ENCODE peak calls at places on chromosomes 16 and 17, in five cellular contexts. U is endothelial cell, M is AG10803, X is body of pancreas, F is nephron progenitor cell. S is an unnamed sample.

GRCh38 chr17:9206160-9206988 is 185.1 kb downstream of the NTN1 start:
- DNase-seq in F (no peak), X (no peak), U (no peak), M (no peak), S (no peak)

GRCh38 chr16:88331989-88332920 is 50.5 kb upstream of the ZNF469 start:
- DNase-seq in M (peak), X (peak), U (no peak), F (no peak), S (peak)

GRCh38 chr16:48462146-48462740 is 77.0 kb upstream of the SIAH1 start:
- DNase-seq in F (no peak), X (no peak), M (no peak), U (no peak), S (no peak)

GRCh38 chr16:48918520-48919258 is 308.7 kb upstream of the N4BP1 start:
- DNase-seq in M (no peak), U (no peak), X (no peak), F (no peak), S (no peak)

GRCh38 chr16:69890114-69890890 is 60.8 kb upstream of the CLEC18A start:
- DNase-seq in X (peak), M (peak), F (peak), U (peak), S (no peak)

GRCh38 chr16:17469011-17469741 is 1.6 kb downstream of the XYLT1 start:
- DNase-seq in M (peak), X (no peak), F (no peak), U (no peak), S (no peak)

GRCh38 chr17:29562615-29563014 is 4.2 kb downstream of the ABHD15 start:
- DNase-seq in U (no peak), F (no peak), X (no peak), M (no peak), S (no peak)

GRCh38 chr17:74442670-74443515 is 11.0 kb downstream of the GPRC5C start:
- DNase-seq in F (peak), M (peak), U (no peak), X (peak), S (peak)

GRCh38 chr17:48024149-48025039 is 13.2 kb downstream of the COPZ2 start:
- DNase-seq in M (peak), U (no peak), F (peak), X (peak), S (peak)

GRCh38 chr17:48025040-48025903 is 12.3 kb downstream of the COPZ2 start:
- DNase-seq in M (peak), U (peak), X (peak), F (peak), S (peak)

GRCh38 chr17:48021964-48022363 is 15.6 kb downstream of the COPZ2 start:
- DNase-seq in U (no peak), X (no peak), M (no peak), F (no peak), S (no peak)

GRCh38 chr17:48022906-48023305 is 14.7 kb downstream of the COPZ2 start:
- DNase-seq in X (no peak), F (no peak), M (no peak), U (no peak), S (no peak)

DNA sequence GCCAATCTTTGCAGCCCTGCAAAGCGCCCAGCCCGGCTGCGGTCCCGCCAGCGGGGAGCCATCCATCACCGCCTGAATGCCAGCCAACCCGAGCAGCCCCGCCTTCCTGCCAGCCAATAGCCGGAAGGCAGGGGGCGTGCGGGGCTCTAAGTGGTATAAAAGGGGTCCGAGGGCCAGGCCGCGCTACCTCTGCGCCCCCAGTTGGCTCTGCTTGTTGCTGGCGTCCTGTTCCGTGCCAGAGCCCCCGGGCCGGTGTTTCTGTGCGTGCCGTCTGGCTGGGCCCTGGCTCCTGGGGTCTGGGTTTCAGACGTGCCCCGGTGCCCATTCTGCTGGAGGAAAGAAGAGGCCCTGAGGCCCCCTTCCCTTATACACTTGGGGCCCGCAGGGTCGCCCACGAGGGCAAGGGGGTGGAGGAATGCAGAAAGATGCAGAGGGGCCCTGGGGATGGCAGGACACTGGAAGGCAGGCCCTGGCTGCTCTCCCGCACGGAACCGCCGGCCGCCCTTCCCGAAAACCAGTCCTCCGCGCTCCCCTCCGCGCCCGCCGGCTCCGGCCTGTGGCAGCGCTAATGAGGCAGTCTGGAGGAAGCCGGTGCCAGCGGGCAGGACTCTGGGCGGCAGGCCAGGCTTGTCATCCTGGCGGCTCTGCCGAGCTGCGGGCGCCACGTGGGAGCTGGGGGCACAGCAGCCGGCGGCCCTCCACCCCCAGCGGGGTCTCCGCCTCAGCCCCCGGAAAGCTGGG is 14.0 kb downstream of the COPZ2 start:
- DNase-seq in X (peak), U (peak), M (peak), F (peak), S (peak)
- TF ChIP-seq CTCF in X (peak), U (no peak), M (no peak), F (no peak), S (peak)

GRCh38 chr16:2955779-2956565 is 8.1 kb upstream of the KREMEN2 start:
- DNase-seq in U (no peak), M (no peak), X (no peak), F (no peak), S (no peak)
- TF ChIP-seq CTCF in U (no peak), M (no peak), X (no peak), F (no peak), S (no peak)

GRCh38 chr16:73048292-73049050 is 543 bp upstream of the ZFHX3 start:
- DNase-seq in U (no peak), F (peak), X (peak), M (peak), S (no peak)
- TF ChIP-seq CTCF in U (no peak), F (no peak), X (peak), M (no peak), S (no peak)

DNA sequence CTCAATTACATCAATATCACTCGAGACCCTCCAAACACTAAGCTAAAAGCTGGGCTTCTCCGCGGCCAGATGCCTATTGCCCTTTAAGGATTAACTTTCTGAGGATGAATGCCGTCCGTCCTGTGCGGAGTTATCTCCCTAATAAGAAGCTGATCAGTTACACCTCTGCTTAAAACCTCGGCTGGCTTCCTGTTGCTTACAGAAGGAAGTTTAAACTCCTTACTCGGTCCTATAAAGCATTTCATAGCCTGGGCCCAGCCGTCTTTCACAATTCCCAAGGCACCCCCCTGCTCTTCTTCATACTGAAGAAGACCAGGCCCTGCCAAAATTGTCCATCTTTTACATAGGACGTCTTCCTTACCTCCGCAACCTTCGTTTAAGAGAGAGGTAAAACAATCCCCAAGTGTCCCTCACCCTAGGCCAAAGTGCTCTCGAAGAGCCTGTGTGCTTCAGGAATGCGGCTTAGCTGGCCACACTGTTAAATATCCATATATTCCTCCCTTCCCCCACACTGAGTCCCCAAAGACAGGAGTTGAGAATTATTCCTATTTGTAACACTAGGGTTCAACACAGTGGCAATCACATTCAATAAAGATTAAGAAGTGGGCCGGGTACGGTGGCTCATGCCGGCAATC is 112.6 kb upstream of the IRX5 start:
- DNase-seq in M (no peak), X (no peak), F (no peak), U (no peak), S (no peak)
- TF ChIP-seq CTCF in M (no peak), X (no peak), F (no peak), U (no peak), S (no peak)

GRCh38 chr17:48767263-48767774 is 38.8 kb upstream of the HOXB13 start:
- DNase-seq in X (no peak), F (no peak), M (no peak), U (no peak), S (no peak)
- TF ChIP-seq CTCF in X (no peak), F (no peak), M (no peak), U (no peak), S (peak)

DNA sequence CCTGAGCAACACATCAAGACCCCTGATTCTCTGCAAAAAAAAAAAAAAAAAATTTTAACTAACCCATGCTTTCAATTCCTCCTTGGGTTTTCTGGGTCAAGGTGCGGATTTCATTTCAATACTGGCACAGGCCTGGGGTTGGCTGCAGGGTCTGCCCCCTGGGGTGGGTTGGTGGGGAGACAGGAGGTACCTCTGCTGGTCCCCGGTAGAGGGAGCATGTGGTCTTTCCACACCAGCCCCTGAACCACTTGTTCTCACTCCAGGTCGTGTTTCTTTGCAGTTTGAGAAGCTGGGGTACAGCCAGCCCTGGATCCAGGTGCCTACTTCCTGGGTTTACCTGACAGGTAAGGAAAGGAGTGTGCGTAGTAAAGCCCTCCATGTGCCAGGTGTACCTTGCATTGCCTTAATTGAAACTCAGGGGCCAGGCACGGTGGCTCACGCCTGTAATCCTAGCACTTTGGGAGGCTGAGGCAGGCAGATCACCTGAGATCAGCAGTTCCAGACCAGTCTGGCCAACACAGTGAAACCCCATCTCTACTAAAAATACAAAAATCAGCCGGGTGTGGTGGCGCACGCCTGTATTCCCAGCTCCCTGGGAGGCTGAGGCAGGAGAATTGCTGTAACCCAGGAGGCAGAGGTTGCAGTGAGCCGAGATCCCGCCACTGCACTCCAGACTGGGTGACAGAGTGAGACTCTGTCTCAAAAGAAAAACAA is 21.8 kb downstream of the SDR42E2 start:
- DNase-seq in X (no peak), F (peak), U (no peak), M (no peak), S (no peak)
- TF ChIP-seq CTCF in X (no peak), F (peak), U (no peak), M (peak), S (no peak)

GRCh38 chr17:13031718-13032350 is 14.0 kb upstream of the ELAC2 start:
- DNase-seq in U (peak), X (peak), M (peak), F (peak), S (peak)
- TF ChIP-seq CTCF in U (peak), X (peak), M (peak), F (peak), S (peak)

GRCh38 chr16:30615358-30616076 is 5.3 kb upstream of the ZNF689 start:
- DNase-seq in F (peak), M (peak), X (peak), U (peak), S (peak)
- TF ChIP-seq CTCF in F (peak), M (peak), X (peak), U (peak), S (peak)

DNA sequence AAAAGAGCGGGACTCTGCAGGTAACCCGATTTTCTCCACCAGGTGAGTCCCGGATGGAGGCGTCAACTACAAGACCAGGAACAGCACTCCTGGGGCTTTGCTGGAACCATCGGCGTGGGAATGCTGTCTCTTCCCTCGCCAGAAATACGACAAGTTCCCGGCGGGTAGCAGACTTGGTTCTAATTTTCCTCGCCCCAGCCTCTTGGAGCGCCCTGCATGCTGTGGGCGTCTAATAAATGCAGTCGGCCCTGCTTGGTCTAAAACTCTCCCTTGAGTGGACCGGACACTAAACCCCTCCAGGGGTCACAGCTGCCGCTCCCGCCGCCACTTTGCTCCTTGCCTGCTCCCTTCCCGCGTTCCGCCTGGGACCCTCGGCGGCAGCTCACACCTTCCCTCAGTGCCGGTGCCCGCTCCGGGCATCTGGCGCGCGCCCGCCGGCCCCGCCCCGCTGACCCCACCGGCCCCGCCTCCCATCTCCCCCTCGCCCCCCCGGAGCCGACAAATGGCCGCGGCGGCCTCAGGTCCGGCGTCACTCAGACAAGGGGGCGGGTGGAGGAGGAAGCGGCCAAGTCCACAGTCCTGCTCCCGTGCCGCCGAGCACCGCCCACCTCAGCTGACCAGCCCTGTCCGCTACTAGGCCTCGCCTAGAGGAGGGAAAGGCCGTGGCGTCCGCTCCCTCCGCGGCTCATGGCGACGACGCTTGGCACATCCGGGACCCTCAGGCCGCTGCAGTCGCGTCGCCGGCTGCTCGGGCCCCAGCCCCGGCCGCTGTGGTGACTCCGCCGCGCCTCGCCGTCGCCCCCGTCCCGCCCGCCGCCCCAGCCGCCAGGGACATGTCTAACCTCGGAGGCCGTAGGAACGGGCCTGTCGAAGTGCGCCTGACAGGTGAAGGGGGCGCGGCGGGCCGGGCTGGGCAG is 65.8 kb downstream of the KPNA2 start:
- DNase-seq in F (peak), U (peak), X (peak), M (peak), S (peak)
- TF ChIP-seq CTCF in F (no peak), U (no peak), X (no peak), M (no peak), S (no peak)

S was measured in Calu3.